ENCODE peak calls at places on chromosomes 5 and 9, in eight cellular contexts. W is HepG2, R is neural crest cell, T is fibroblast of the aortic adventitia, Y is adrenal gland, I is bronchial epithelial cell, S is left ventricle myocardium inferior, U is dorsolateral prefrontal cortex. V is an unnamed sample.

GRCh38 chr5:180208435-180209081 is 453 bp downstream of the RASGEF1C start:
- DNase-seq in W (no peak), R (peak), T (no peak), Y (no peak), I (no peak), S (no peak), U (peak), V (peak)

GRCh38 chr5:72109625-72110024 is 2.4 kb downstream of the MAP1B start:
- DNase-seq in W (no peak), R (no peak), T (no peak), Y (no peak), I (no peak), S (no peak), U (no peak), V (peak)

GRCh38 chr5:115713408-115713807 is 87.6 kb upstream of the TMED7 start:
- DNase-seq in W (no peak), R (no peak), T (no peak), Y (no peak), I (no peak), S (no peak), U (no peak), V (no peak)

GRCh38 chr5:135371738-135372232 is 27.2 kb downstream of the MACROH2A1 start:
- DNase-seq in W (no peak), R (no peak), T (peak), Y (no peak), I (peak), S (no peak), U (no peak), V (no peak)

GRCh38 chr9:19271081-19271480 is 40.6 kb downstream of the DENND4C start:
- DNase-seq in W (no peak), R (no peak), T (no peak), Y (no peak), I (peak), S (no peak), U (no peak), V (no peak)

GRCh38 chr5:43619380-43619779 is 16.4 kb downstream of the NNT start:
- DNase-seq in W (no peak), R (no peak), T (peak), Y (no peak), I (no peak), S (no peak), U (no peak), V (no peak)

GRCh38 chr9:81058776-81059175 is 630.6 kb downstream of the TLE1 start:
- DNase-seq in W (no peak), R (no peak), T (no peak), Y (no peak), I (peak), S (no peak), U (no peak), V (no peak)

GRCh38 chr5:176748073-176748966 is 62.0 kb upstream of the UNC5A start:
- DNase-seq in W (no peak), R (no peak), T (no peak), Y (no peak), I (no peak), S (no peak), U (peak), V (no peak)

GRCh38 chr5:149310947-149311675 is 34.2 kb upstream of the GRPEL2 start:
- DNase-seq in W (no peak), R (no peak), T (peak), Y (peak), I (peak), S (no peak), U (no peak), V (peak)

GRCh38 chr5:90263102-90263501 is 146.5 kb downstream of the CETN3 start:
- DNase-seq in W (no peak), R (no peak), T (no peak), Y (no peak), I (no peak), S (no peak), U (no peak), V (no peak)

GRCh38 chr9:134614256-134614655 is 27.3 kb upstream of the COL5A1 start:
- DNase-seq in W (no peak), R (no peak), T (no peak), Y (no peak), I (no peak), S (no peak), U (no peak), V (no peak)

GRCh38 chr5:73263001-73263710 is 90.2 kb downstream of the TMEM174 start:
- DNase-seq in W (no peak), R (no peak), T (no peak), Y (no peak), I (no peak), S (no peak), U (no peak), V (no peak)

GRCh38 chr9:110031511-110032173 is 176.3 kb downstream of the C9orf152 start:
- DNase-seq in W (no peak), R (no peak), T (peak), Y (no peak), I (peak), S (no peak), U (no peak), V (peak)

GRCh38 chr9:115071176-115071575 is 46.8 kb downstream of the TNC start:
- DNase-seq in W (no peak), R (no peak), T (no peak), Y (no peak), I (no peak), S (no peak), U (no peak), V (no peak)

GRCh38 chr5:167143726-167144125 is 1147.7 kb upstream of the WWC1 start:
- DNase-seq in W (no peak), R (no peak), T (no peak), Y (no peak), I (no peak), S (no peak), U (no peak), V (no peak)

GRCh38 chr9:137482094-137482781 is 23.1 kb upstream of the NSMF start:
- DNase-seq in W (peak), R (no peak), T (peak), Y (peak), I (peak), S (no peak), U (no peak), V (no peak)

GRCh38 chr9:12774861-12775367 is at the start of gene LURAP1L:
- DNase-seq in W (peak), R (peak), T (peak), Y (peak), I (peak), S (peak), U (no peak), V (peak)

GRCh38 chr5:35464757-35465156 is 152.9 kb upstream of the SPEF2 start:
- DNase-seq in W (no peak), R (no peak), T (no peak), Y (peak), I (no peak), S (no peak), U (no peak), V (no peak)

GRCh38 chr9:133342570-133342969 is 5.4 kb downstream of the MED22 start:
- DNase-seq in W (no peak), R (no peak), T (no peak), Y (no peak), I (no peak), S (no peak), U (no peak), V (no peak)

GRCh38 chr5:33781286-33781685 is 110.5 kb downstream of the ADAMTS12 start:
- DNase-seq in W (no peak), R (no peak), T (peak), Y (no peak), I (no peak), S (no peak), U (no peak), V (peak)

GRCh38 chr5:112529525-112529924 is 110.4 kb upstream of the EPB41L4A start:
- DNase-seq in W (peak), R (no peak), T (peak), Y (no peak), I (peak), S (no peak), U (no peak), V (peak)

GRCh38 chr9:98081477-98082219 is 25.1 kb downstream of the NANS start:
- DNase-seq in W (peak), R (no peak), T (no peak), Y (peak), I (peak), S (no peak), U (no peak), V (no peak)

GRCh38 chr5:176180781-176181180 is 57.4 kb upstream of the SIMC1 start:
- DNase-seq in W (no peak), R (no peak), T (no peak), Y (peak), I (no peak), S (no peak), U (no peak), V (no peak)

GRCh38 chr9:95104966-95105365 is 212.5 kb downstream of the FANCC start:
- DNase-seq in W (no peak), R (no peak), T (no peak), Y (no peak), I (no peak), S (no peak), U (peak), V (no peak)

GRCh38 chr5:120358949-120359348 is 105.2 kb upstream of the PRR16 start:
- DNase-seq in W (no peak), R (no peak), T (peak), Y (no peak), I (peak), S (no peak), U (no peak), V (no peak)

GRCh38 chr5:16593013-16593412 is 23.8 kb downstream of the RETREG1 start:
- DNase-seq in W (no peak), R (no peak), T (peak), Y (no peak), I (no peak), S (no peak), U (no peak), V (no peak)

GRCh38 chr9:3434594-3434993 is 91.2 kb downstream of the RFX3 start:
- DNase-seq in W (no peak), R (no peak), T (peak), Y (no peak), I (peak), S (no peak), U (no peak), V (peak)

GRCh38 chr9:28215921-28216320 is 642.6 kb upstream of the C9orf72 start:
- DNase-seq in W (no peak), R (no peak), T (no peak), Y (no peak), I (no peak), S (no peak), U (no peak), V (no peak)

GRCh38 chr5:96651047-96651446 is 11.1 kb upstream of the CAST start:
- DNase-seq in W (no peak), R (no peak), T (no peak), Y (no peak), I (no peak), S (no peak), U (no peak), V (no peak)

GRCh38 chr9:109497193-109498165 is 628 bp downstream of the PTPN3 start:
- DNase-seq in W (no peak), R (no peak), T (no peak), Y (no peak), I (peak), S (no peak), U (no peak), V (no peak)

GRCh38 chr5:151138114-151138513 is 19.5 kb downstream of the ANXA6 start:
- DNase-seq in W (no peak), R (no peak), T (no peak), Y (no peak), I (no peak), S (no peak), U (no peak), V (no peak)

GRCh38 chr9:98204692-98205091 is 12.3 kb upstream of the CORO2A start:
- DNase-seq in W (peak), R (no peak), T (no peak), Y (no peak), I (no peak), S (no peak), U (no peak), V (no peak)

GRCh38 chr5:55407059-55407684 is 99.4 kb downstream of the MTREX start:
- DNase-seq in W (peak), R (no peak), T (peak), Y (no peak), I (peak), S (no peak), U (no peak), V (peak)

GRCh38 chr5:2169417-2169787 is 286.7 kb upstream of the IRX4 start:
- DNase-seq in W (no peak), R (no peak), T (no peak), Y (no peak), I (no peak), S (no peak), U (no peak), V (no peak)

GRCh38 chr5:149931992-149932436 is 12.6 kb downstream of the PDE6A start:
- DNase-seq in W (no peak), R (no peak), T (no peak), Y (no peak), I (no peak), S (no peak), U (no peak), V (no peak)

GRCh38 chr5:150122158-150122510 is 33.5 kb downstream of the PDGFRB start:
- DNase-seq in W (peak), R (no peak), T (no peak), Y (no peak), I (peak), S (no peak), U (peak), V (no peak)

GRCh38 chr5:173671121-173671949 is 54.9 kb upstream of the BOD1 start:
- DNase-seq in W (peak), R (no peak), T (peak), Y (peak), I (no peak), S (peak), U (peak), V (no peak)

GRCh38 chr9:71769175-71770165 is 1.2 kb upstream of the CEMIP2 start:
- DNase-seq in W (peak), R (peak), T (peak), Y (peak), I (peak), S (peak), U (peak), V (peak)

DNA sequence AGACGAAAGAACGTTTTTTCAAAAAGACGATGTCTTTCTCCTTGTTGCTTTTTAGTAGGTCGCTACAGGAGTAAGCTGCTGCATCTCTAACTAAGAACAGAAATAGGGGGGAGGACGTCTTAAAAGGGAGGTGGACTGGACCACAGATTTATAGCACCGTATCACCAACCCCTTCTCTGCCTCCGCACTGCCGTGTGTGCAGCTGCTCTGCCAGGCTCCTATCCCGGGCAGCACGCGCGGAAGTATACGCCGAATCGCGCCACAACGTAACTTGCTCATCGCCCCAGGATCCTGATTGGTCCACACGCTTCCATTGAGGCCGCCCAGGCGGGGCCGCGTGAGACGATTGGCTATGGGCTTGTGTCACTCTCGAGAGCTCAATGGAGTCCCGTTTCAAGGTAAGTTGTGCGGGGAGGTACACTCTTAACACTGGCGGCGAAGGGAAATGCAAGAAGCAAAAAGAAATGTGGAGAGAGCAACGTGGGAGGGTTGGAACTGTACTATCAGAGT is at the start of gene ELAVL2:
- DNase-seq in W (no peak), R (peak), T (peak), Y (peak), I (peak), S (peak), U (peak), V (peak)
- TF ChIP-seq CTCF in W (no peak), R (peak), T (no peak), Y (no peak), I (no peak), S (no peak), U (no peak), V (no peak)

GRCh38 chr5:82349651-82350050 is 71.5 kb upstream of the RPS23 start:
- DNase-seq in W (no peak), R (peak), T (peak), Y (peak), I (peak), S (no peak), U (no peak), V (peak)
- TF ChIP-seq CTCF in W (peak), R (peak), T (peak), Y (no peak), I (peak), S (peak), U (peak), V (peak)

GRCh38 chr9:127398715-127399400 is 1.9 kb downstream of the SLC2A8 start:
- DNase-seq in W (no peak), R (no peak), T (no peak), Y (peak), I (no peak), S (no peak), U (no peak), V (no peak)
- TF ChIP-seq CTCF in W (no peak), R (no peak), T (no peak), Y (no peak), I (no peak), S (no peak), U (no peak), V (no peak)

GRCh38 chr5:142540774-142541466 is 145.0 kb downstream of the FGF1 start:
- DNase-seq in W (no peak), R (no peak), T (peak), Y (peak), I (no peak), S (peak), U (no peak), V (peak)

GRCh38 chr5:142544946-142545652 is 140.8 kb downstream of the FGF1 start:
- DNase-seq in W (no peak), R (no peak), T (peak), Y (no peak), I (no peak), S (no peak), U (no peak), V (peak)

GRCh38 chr5:142545653-142546322 is 140.1 kb downstream of the FGF1 start:
- DNase-seq in W (no peak), R (no peak), T (peak), Y (no peak), I (peak), S (no peak), U (no peak), V (no peak)

GRCh38 chr5:142543951-142544753 is 141.7 kb downstream of the FGF1 start:
- DNase-seq in W (no peak), R (no peak), T (no peak), Y (no peak), I (no peak), S (no peak), U (no peak), V (no peak)

DNA sequence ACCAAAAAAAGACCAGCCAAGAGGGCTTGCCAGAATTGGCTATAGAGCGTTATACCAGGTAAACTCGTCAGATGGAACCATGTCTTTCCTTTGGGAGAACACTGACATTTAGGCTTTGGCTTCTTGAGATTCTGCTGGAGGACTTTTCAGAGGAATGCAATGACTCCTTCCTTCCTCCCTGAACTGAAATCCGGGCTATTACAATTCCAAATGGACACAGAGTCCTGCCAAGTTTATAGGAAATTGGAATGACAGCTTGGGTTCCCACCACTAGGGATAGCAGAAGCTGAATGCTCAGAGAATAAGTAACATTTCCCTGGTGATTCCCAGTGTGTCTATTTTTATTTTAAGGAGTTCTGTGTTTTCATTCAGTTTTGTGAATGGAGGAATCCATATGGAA is 143.0 kb downstream of the FGF1 start:
- DNase-seq in W (no peak), R (no peak), T (peak), Y (no peak), I (no peak), S (no peak), U (no peak), V (peak)
- TF ChIP-seq CTCF in W (no peak), R (no peak), T (peak), Y (peak), I (no peak), S (peak), U (no peak), V (peak)

DNA sequence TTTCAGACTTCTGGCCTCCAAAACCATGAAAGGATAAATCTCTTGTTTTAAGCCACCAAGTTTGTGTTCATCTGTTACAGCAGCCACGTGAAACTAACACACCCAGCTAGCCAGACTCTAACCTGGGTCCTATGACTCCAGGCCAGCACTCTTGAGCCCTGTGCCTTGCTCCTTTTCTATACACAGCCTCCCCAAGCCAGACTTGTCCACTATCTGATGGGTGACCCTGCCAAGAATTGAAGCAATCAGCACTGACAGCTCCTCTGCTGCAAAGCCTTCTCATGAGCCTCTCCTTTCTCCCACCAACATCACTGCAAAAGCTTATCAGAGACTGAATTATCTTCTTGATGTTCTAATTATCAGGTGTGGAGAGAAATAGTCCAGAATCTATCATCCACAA is 41.4 kb downstream of the SIL1 start:
- DNase-seq in W (no peak), R (no peak), T (no peak), Y (no peak), I (no peak), S (no peak), U (no peak), V (peak)
- TF ChIP-seq CTCF in W (no peak), R (no peak), T (no peak), Y (no peak), I (no peak), S (no peak), U (no peak), V (no peak)